ENCODE peak calls at places on chromosome 3, in five cellular contexts. S, Q, C, W and D are unnamed samples.

GRCh38 chr3:183132409-183132808 is 30.1 kb downstream of the LAMP3 start:
- DNase-seq in S (no peak), Q (no peak), C (no peak), W (no peak), D (no peak)

GRCh38 chr3:156516284-156516683 is 38.6 kb downstream of the SSR3 start:
- DNase-seq in S (no peak), Q (peak; percentile 41), C (no peak), W (no peak), D (no peak)

GRCh38 chr3:105836533-105836932 is 32.3 kb downstream of the CBLB start:
- DNase-seq in S (no peak), Q (no peak), C (no peak), W (no peak), D (no peak)

GRCh38 chr3:53680026-53680425 is 166.2 kb downstream of the CHDH start:
- DNase-seq in S (no peak), Q (peak; percentile 78), C (peak; percentile 33), W (no peak), D (no peak)

GRCh38 chr3:184685055-184685454 is 26.8 kb downstream of the MAGEF1 start:
- DNase-seq in S (no peak), Q (no peak), C (no peak), W (no peak), D (no peak)

GRCh38 chr3:37765591-37766219 is 96.0 kb upstream of the CTDSPL start:
- DNase-seq in S (no peak), Q (peak; percentile 68), C (peak; percentile 56), W (no peak), D (no peak)

GRCh38 chr3:195147649-195148121 is 123.3 kb downstream of the XXYLT1 start:
- DNase-seq in S (peak; percentile 60), Q (no peak), C (no peak), W (peak; percentile 91), D (peak; percentile 55)

GRCh38 chr3:132083583-132084372 is 49.0 kb upstream of the CPNE4 start:
- DNase-seq in S (no peak), Q (no peak), C (no peak), W (peak; percentile 62), D (no peak)

GRCh38 chr3:36991923-36992805 is 767 bp downstream of the EPM2AIP1 start:
- DNase-seq in S (no peak), Q (no peak), C (peak; percentile 31), W (no peak), D (no peak)

GRCh38 chr3:142180761-142181362 is 31.5 kb upstream of the TFDP2 start:
- DNase-seq in S (peak; percentile 29), Q (peak; percentile 33), C (peak; percentile 33), W (peak; percentile 51), D (peak; percentile 33)

GRCh38 chr3:137792633-137793271 is 28.6 kb downstream of the SOX14 start:
- DNase-seq in S (no peak), Q (peak; percentile 11), C (peak; percentile 36), W (no peak), D (peak; percentile 30)

GRCh38 chr3:43707998-43708397 is 17.3 kb downstream of the ABHD5 start:
- DNase-seq in S (no peak), Q (no peak), C (no peak), W (peak; percentile 70), D (no peak)

GRCh38 chr3:186270711-186271110 is 91.3 kb downstream of the DGKG start:
- DNase-seq in S (no peak), Q (no peak), C (no peak), W (no peak), D (no peak)

GRCh38 chr3:68468695-68469375 is 463.5 kb downstream of the TAFA4 start:
- DNase-seq in S (no peak), Q (no peak), C (no peak), W (no peak), D (no peak)

GRCh38 chr3:13650210-13651056 is 101.5 kb downstream of the FBLN2 start:
- DNase-seq in S (peak; percentile 76), Q (peak; percentile 82), C (peak; percentile 79), W (peak; percentile 75), D (peak; percentile 36)

GRCh38 chr3:108907194-108907593 is 46.5 kb downstream of the GUCA1C start:
- DNase-seq in S (no peak), Q (no peak), C (no peak), W (no peak), D (no peak)

GRCh38 chr3:97009427-97010019 is 195.1 kb downstream of the EPHA6 start:
- DNase-seq in S (no peak), Q (no peak), C (no peak), W (no peak), D (no peak)

GRCh38 chr3:5011555-5012256 is 32.5 kb downstream of the BHLHE40 start:
- DNase-seq in S (no peak), Q (no peak), C (no peak), W (no peak), D (no peak)

GRCh38 chr3:134374791-134375541 is 719 bp upstream of the AMOTL2 start:
- DNase-seq in S (peak; percentile 81), Q (no peak), C (no peak), W (peak; percentile 62), D (peak; percentile 94)

GRCh38 chr3:194308635-194309213 is 42.4 kb downstream of the CPN2 start:
- DNase-seq in S (no peak), Q (no peak), C (no peak), W (peak; percentile 48), D (no peak)

GRCh38 chr3:56303508-56303907 is 164.8 kb downstream of the ERC2 start:
- DNase-seq in S (peak; percentile 18), Q (peak; percentile 91), C (no peak), W (peak; percentile 91), D (peak; percentile 2)

GRCh38 chr3:193040836-193041672 is 123.4 kb upstream of the MB21D2 start:
- DNase-seq in S (no peak), Q (peak; percentile 55), C (peak; percentile 5), W (peak; percentile 43), D (peak; percentile 57)

GRCh38 chr3:187286467-187287059 is 5.0 kb downstream of the MASP1 start:
- DNase-seq in S (no peak), Q (no peak), C (no peak), W (no peak), D (no peak)

GRCh38 chr3:141969711-141970110 is 93.3 kb downstream of the ATP1B3 start:
- DNase-seq in S (no peak), Q (no peak), C (no peak), W (no peak), D (no peak)

GRCh38 chr3:131072099-131072559 is 45.5 kb downstream of the NEK11 start:
- DNase-seq in S (no peak), Q (no peak), C (no peak), W (peak; percentile 32), D (no peak)

GRCh38 chr3:11989383-11990050 is 14.7 kb upstream of the SYN2 start:
- DNase-seq in S (no peak), Q (no peak), C (no peak), W (no peak), D (no peak)

GRCh38 chr3:110026421-110026820 is 689.1 kb upstream of the DPPA4 start:
- DNase-seq in S (no peak), Q (no peak), C (no peak), W (no peak), D (no peak)

GRCh38 chr3:50873376-50874157 is 198.8 kb downstream of the DOCK3 start:
- DNase-seq in S (no peak), Q (no peak), C (no peak), W (no peak), D (no peak)

GRCh38 chr3:129483870-129484269 is 43.8 kb downstream of the IFT122 start:
- DNase-seq in S (no peak), Q (no peak), C (no peak), W (no peak), D (no peak)
- H3K36me3 ChIP-seq in S (no peaks in the 10 kb centered on the region), Q (peaks cover 5% of the 10 kb centered on the region), C (no peaks in the 10 kb centered on the region), W (peaks cover 2% of the 10 kb centered on the region), D (peaks cover 8% of the 10 kb centered on the region)

DNA sequence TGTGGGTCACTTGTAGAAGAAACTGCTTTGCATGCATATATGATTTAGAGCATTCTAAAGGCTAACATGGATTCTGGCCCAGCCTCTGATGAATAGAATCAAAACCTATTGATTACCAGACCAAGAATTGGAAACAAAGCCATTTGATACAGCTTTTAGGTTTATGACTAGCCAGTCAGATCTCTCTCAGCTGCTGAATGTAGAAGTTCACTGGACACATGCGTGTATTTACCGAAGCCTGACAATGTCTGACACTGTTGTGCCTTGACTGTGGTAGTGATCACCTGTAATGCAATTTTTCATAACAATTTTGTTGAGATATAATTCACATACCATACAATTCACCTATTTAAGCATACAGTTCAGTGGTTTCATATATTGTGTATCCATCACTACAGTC is 122.0 kb downstream of the FNDC3B start:
- DNase-seq in S (no peak), Q (no peak), C (no peak), W (no peak), D (no peak)
- H3K36me3 ChIP-seq in S (no peaks in the 10 kb centered on the region), Q (no peaks in the 10 kb centered on the region), C (no peaks in the 10 kb centered on the region), W (peaks cover 3% of the 10 kb centered on the region), D (peaks cover 2% of the 10 kb centered on the region)

GRCh38 chr3:135760581-135760980 is 204.9 kb upstream of the PPP2R3A start:
- DNase-seq in S (no peak), Q (no peak), C (no peak), W (no peak), D (no peak)

GRCh38 chr3:135759651-135760050 is 205.9 kb upstream of the PPP2R3A start:
- DNase-seq in S (no peak), Q (no peak), C (no peak), W (no peak), D (no peak)

GRCh38 chr3:135758961-135759360 is 206.6 kb upstream of the PPP2R3A start:
- DNase-seq in S (no peak), Q (no peak), C (no peak), W (no peak), D (no peak)

GRCh38 chr3:135766113-135766512 is 199.4 kb upstream of the PPP2R3A start:
- DNase-seq in S (no peak), Q (no peak), C (no peak), W (no peak), D (no peak)

DNA sequence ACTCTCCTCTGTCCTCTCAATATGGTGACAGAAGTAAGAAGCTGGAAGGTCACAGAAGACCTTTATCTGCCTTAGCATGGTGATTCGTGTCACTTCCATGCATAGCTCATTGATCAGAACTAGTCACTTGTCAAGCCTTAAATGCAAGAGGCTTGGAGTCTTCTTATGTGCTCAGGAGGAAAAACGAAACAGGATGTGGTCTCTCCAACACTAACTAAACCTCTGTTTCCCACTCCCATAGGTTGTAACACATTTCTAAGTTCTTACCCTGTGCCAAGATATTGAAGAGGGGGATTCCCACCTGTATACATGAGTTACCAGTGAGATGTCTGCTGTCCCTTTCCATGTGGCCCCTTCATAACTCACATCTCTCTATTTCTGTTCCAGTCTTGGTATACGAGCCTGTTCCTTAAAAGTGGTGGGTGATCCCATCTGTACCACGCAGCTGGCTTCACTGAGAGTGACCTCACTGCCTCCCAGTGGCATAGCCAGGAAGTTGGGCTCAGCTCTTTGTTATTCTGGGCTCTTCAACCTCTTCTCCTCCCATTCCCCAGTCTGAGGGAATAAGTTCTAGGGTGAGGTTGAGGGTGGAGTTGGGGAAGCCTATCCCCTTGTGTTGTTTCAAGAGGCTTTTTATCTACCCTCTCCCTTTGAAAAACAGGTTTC is 203.2 kb upstream of the PPP2R3A start:
- DNase-seq in S (no peak), Q (peak; percentile 23), C (no peak), W (no peak), D (no peak)
- H3K36me3 ChIP-seq in S (no peaks in the 10 kb centered on the region), Q (no peaks in the 10 kb centered on the region), C (no peaks in the 10 kb centered on the region), W (no peaks in the 10 kb centered on the region), D (no peaks in the 10 kb centered on the region)

GRCh38 chr3:119457260-119457659 is 6.2 kb downstream of the TMEM39A start:
- DNase-seq in S (no peak), Q (no peak), C (no peak), W (no peak), D (no peak)
- H3K36me3 ChIP-seq in S (peaks cover 13% of the 10 kb centered on the region), Q (peaks cover 70% of the 10 kb centered on the region), C (no peaks in the 10 kb centered on the region), W (peaks cover 27% of the 10 kb centered on the region), D (peaks cover 23% of the 10 kb centered on the region)

GRCh38 chr3:136110481-136110880 is 85.7 kb downstream of the MSL2 start:
- DNase-seq in S (no peak), Q (no peak), C (no peak), W (no peak), D (no peak)
- H3K36me3 ChIP-seq in S (no peaks in the 10 kb centered on the region), Q (peaks cover 36% of the 10 kb centered on the region), C (no peaks in the 10 kb centered on the region), W (no peaks in the 10 kb centered on the region), D (no peaks in the 10 kb centered on the region)